ENCODE peak calls at places on chromosomes 3 and 15, in four cellular contexts. X is iPS DF 19.7; N is activated effector memory CD4-positive, alpha-beta T cell treated with Interleukin-2 at 50 U/mL for 16 hours; B is tibial artery. V is an unnamed sample.

GRCh38 chr3:82198009-82198408 is 436.6 kb upstream of the GBE1 start:
- DNase-seq in N (no peak), X (no peak), B (no peak), V (no peak)

GRCh38 chr15:31271706-31272557 is 54.7 kb upstream of the KLF13 start:
- DNase-seq in B (peak), N (no peak), X (no peak), V (no peak)

GRCh38 chr15:41958002-41958420 is 14.3 kb downstream of the EHD4 start:
- DNase-seq in B (no peak), X (no peak), N (no peak), V (no peak)

GRCh38 chr15:65993226-65993625 is 123.9 kb downstream of the RAB11A start:
- DNase-seq in N (no peak), B (no peak), X (no peak), V (no peak)

GRCh38 chr15:48533982-48534381 is 111.5 kb downstream of the FBN1 start:
- DNase-seq in N (no peak), B (no peak), X (no peak), V (no peak)

GRCh38 chr15:39908186-39908585 is 11.9 kb downstream of the GPR176 start:
- DNase-seq in X (no peak), N (no peak), B (no peak), V (no peak)

GRCh38 chr3:101836907-101837598 is 12.3 kb upstream of the NFKBIZ start:
- DNase-seq in X (no peak), B (no peak), N (no peak), V (no peak)

GRCh38 chr3:127632035-127632434 is 3.0 kb downstream of the PODXL2 start:
- DNase-seq in N (no peak), X (no peak), B (no peak), V (no peak)

GRCh38 chr3:188234172-188234571 is 80.2 kb downstream of the LPP start:
- DNase-seq in B (no peak), N (no peak), X (no peak), V (no peak)

GRCh38 chr3:167976880-167977498 is 118.7 kb downstream of the GOLIM4 start:
- DNase-seq in B (no peak), X (no peak), N (no peak), V (no peak)

GRCh38 chr15:82680200-82681102 is 29.2 kb downstream of the AP3B2 start:
- DNase-seq in X (peak), B (peak), N (peak), V (no peak)

GRCh38 chr3:129278970-129279906 is 568 bp downstream of the HMCES start:
- DNase-seq in N (peak), B (peak), X (peak), V (no peak)

GRCh38 chr3:57038466-57039164 is 21.8 kb upstream of the SPATA12 start:
- DNase-seq in X (no peak), B (no peak), N (no peak), V (no peak)

V was measured in hippocampal formation.